ENCODE peak calls at places on chromosomes 4 and X, in five cellular contexts. E, H, O, K and F are unnamed samples.
A peak's percentile ranks its signal among the peaks of the same experiment; 100 is the strongest.

GRCh38 chr4:162056947-162057346 is 106.9 kb downstream of the FSTL5 start:
- DNase-seq in H (no peak), O (no peak), K (no peak), E (no peak), F (no peak)

GRCh38 chr4:122224348-122224747 is 72.2 kb downstream of the BLTP1 start:
- DNase-seq in H (peak; percentile 12), E (no peak), K (no peak), O (peak; percentile 5), F (peak; percentile 21)

GRCh38 chr4:183158062-183158461 is 59.0 kb downstream of the WWC2 start:
- DNase-seq in O (peak; percentile 43), E (no peak), K (no peak), H (peak; percentile 66), F (peak; percentile 56)

GRCh38 chr4:1862961-1863296 is 7.0 kb upstream of the LETM1 start:
- DNase-seq in O (no peak), K (no peak), H (no peak), E (no peak), F (no peak)

GRCh38 chr4:124177647-124178425 is 534.7 kb downstream of the ANKRD50 start:
- DNase-seq in K (no peak), E (no peak), O (peak; percentile 52), H (peak; percentile 76), F (peak; percentile 79)

GRCh38 chr4:60020389-60020788 is 1179.7 kb upstream of the ADGRL3 start:
- DNase-seq in O (no peak), H (no peak), E (no peak), K (no peak), F (no peak)

GRCh38 chrX:154829102-154829501 is 5.4 kb downstream of the SMIM9 start:
- DNase-seq in H (no peak), E (no peak), K (no peak), O (no peak), F (no peak)

GRCh38 chr4:7103599-7104365 is 35.9 kb upstream of the GRPEL1 start:
- DNase-seq in E (peak; percentile 63), O (no peak), H (no peak), K (no peak), F (no peak)

DNA sequence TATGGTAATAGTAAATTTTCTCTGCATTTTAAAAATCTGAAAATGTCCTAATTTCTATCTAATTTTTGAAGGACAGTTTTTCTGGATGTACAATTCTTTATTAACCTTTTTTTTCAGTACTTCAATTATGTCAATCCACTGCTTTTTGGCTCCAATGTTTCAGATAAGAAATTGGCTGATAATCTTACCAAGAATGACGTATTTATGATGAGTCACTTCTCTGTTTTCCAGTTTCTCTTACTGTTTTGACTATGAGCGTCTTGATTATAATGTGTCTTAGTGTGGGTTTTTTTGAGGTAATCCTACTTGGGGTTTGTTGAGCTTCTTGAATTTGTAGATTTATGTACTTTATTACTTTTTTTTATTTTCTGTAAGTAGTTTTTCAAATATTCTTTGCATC is 47.2 kb downstream of the UGT2B11 start:
- DNase-seq in O (no peak), K (no peak), E (no peak), H (peak; percentile 10), F (no peak)
- H3K4me3 ChIP-seq in O (no peak overlapping the region), K (no peak overlapping the region), E (no peak overlapping the region), H (no peak overlapping the region), F (no peak overlapping the region)

GRCh38 chr4:139622856-139623255 is 42.8 kb upstream of the MGST2 start:
- DNase-seq in K (no peak), O (no peak), E (no peak), H (no peak), F (no peak)

GRCh38 chr4:139619644-139620043 is 46.0 kb upstream of the MGST2 start:
- DNase-seq in H (peak; percentile 40), E (no peak), O (peak; percentile 30), K (no peak), F (no peak)

GRCh38 chr4:139617702-139618490 is 47.7 kb upstream of the MGST2 start:
- DNase-seq in E (no peak), O (no peak), H (no peak), K (no peak), F (no peak)
- TF ChIP-seq CTCF in E (no peak), O (peak; percentile 44), H (peak; percentile 73), K (peak; percentile 24), F (peak; percentile 44)

DNA sequence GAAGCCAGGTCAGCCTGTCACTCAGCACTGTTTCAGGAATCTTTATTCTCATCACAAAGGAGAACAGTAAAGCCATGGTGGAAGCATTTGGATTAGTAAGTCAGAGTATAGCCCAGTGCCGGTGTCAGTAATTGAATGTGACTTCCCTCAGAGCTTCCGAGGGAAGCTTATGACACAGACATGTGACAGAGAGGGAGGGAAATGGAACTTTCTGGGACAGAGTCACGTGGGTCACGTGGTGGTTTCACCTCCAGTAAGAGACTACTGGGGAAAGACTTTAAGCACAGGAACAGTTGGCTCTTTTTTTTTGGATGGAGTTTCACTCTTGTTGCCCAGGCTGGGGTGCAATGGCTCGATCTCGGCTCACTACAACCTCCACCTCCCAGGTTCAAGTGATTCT is 53.3 kb upstream of the CCDC160 start:
- DNase-seq in E (no peak), H (no peak), O (no peak), K (no peak), F (no peak)
- H3K4me3 ChIP-seq in E (no peak overlapping the region), H (no peak overlapping the region), O (no peak overlapping the region), K (no peak overlapping the region), F (no peak overlapping the region)

DNA sequence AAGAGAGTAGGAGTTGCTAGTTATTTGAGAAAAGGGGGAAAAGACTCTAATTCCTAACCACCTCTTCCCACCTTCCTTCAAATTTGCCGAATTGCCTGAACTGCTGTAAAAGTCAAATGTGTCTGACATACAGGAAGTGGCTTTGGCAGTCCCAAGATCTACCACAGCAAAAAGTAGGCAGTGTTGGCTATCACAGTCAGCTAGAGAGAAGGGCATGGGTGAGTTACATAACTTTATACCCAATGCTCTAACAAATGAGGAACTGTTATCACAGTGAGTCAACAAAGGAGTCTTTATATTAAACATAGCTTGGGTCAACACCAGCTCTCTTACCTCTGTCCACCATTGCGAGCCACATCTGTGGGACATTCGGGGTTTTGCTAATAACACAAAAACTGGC is 2.4 kb upstream of the MBNL3 start:
- DNase-seq in K (no peak), O (no peak), E (no peak), H (no peak), F (no peak)
- TF ChIP-seq CTCF in K (no peak), O (no peak), E (no peak), H (no peak), F (no peak)

DNA sequence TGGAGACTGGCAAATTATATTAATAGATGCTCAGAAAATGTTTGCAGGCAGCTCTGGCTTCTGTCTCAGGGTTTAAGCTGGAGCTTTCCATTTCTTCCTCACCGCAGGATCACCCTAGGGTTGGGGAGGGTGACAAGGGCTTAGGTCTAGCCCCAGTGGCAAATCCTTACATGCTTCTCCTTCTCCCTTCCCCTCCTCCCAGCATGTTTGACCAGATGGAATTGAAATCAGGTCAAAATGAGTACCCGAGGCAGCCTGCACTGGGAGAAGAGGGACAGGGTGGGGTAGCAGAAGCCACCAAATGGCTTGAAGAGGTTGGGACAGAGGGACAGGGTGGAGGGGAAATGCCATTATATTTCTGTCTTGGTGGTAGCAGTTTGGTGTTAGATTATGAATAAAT is 1.6 kb downstream of the TMEM35A start:
- DNase-seq in K (no peak), O (no peak), H (no peak), E (no peak), F (no peak)
- H3K4me3 ChIP-seq in K (peak overlapping the region; percentile 3), O (no peak overlapping the region), H (no peak overlapping the region), E (no peak overlapping the region), F (no peak overlapping the region)